ENCODE peak calls at places on chromosomes 4 and X, in ten cellular contexts. F, R, Z, N, L, C, K, M, J and O are unnamed samples.

GRCh38 chr4:37826282-37827029 is at the start of gene PGM2:
- DNase-seq in F (peak), R (peak), Z (peak), N (peak), L (peak), C (peak), K (peak), M (peak), J (peak), O (peak)

GRCh38 chrX:38275615-38276014 is 51.7 kb downstream of the RPGR start:
- DNase-seq in F (no peak), R (no peak), Z (no peak), N (no peak), L (peak), C (no peak), K (no peak), M (no peak), J (no peak), O (no peak)

GRCh38 chr4:80362578-80363181 is 27.1 kb downstream of the CFAP299 start:
- DNase-seq in F (no peak), R (peak), Z (no peak), N (peak), L (peak), C (no peak), K (peak), M (no peak), J (peak), O (peak)

GRCh38 chr4:102760645-102761477 is at the start of gene MANBA:
- DNase-seq in F (peak), R (peak), Z (peak), N (peak), L (peak), C (peak), K (peak), M (peak), J (peak), O (peak)

GRCh38 chr4:18042754-18043153 is 21.2 kb upstream of the LCORL start:
- DNase-seq in F (no peak), R (no peak), Z (no peak), N (peak), L (no peak), C (no peak), K (peak), M (no peak), J (no peak), O (no peak)

GRCh38 chr4:89753601-89754066 is 83.3 kb downstream of the SNCA start:
- DNase-seq in F (peak), R (no peak), Z (no peak), N (no peak), L (peak), C (no peak), K (no peak), M (no peak), J (no peak), O (no peak)

GRCh38 chrX:136094962-136095361 is 52.4 kb upstream of the FHL1 start:
- DNase-seq in F (no peak), R (no peak), Z (no peak), N (no peak), L (no peak), C (no peak), K (no peak), M (no peak), J (no peak), O (no peak)

GRCh38 chrX:16807976-16808542 is 21.8 kb downstream of the TXLNG start:
- DNase-seq in F (no peak), R (no peak), Z (no peak), N (no peak), L (peak), C (no peak), K (no peak), M (no peak), J (no peak), O (no peak)

GRCh38 chr4:176443646-176444409 is 124.1 kb downstream of the SPCS3 start:
- DNase-seq in F (no peak), R (no peak), Z (no peak), N (no peak), L (peak), C (no peak), K (no peak), M (no peak), J (no peak), O (no peak)

GRCh38 chrX:63275127-63275526 is 76.0 kb downstream of the SPIN4 start:
- DNase-seq in F (no peak), R (no peak), Z (no peak), N (peak), L (peak), C (no peak), K (peak), M (no peak), J (no peak), O (no peak)

GRCh38 chrX:13473666-13474516 is 95.5 kb upstream of the EGFL6 start:
- DNase-seq in F (no peak), R (no peak), Z (no peak), N (peak), L (no peak), C (no peak), K (no peak), M (no peak), J (peak), O (peak)

GRCh38 chr4:89468632-89469031 is 161.0 kb upstream of the GPRIN3 start:
- DNase-seq in F (no peak), R (no peak), Z (no peak), N (no peak), L (no peak), C (no peak), K (no peak), M (no peak), J (no peak), O (no peak)

GRCh38 chr4:154120277-154120676 is 331.4 kb upstream of the SFRP2 start:
- DNase-seq in F (no peak), R (no peak), Z (no peak), N (no peak), L (no peak), C (no peak), K (no peak), M (no peak), J (no peak), O (no peak)

GRCh38 chr4:128351502-128351901 is 63.9 kb upstream of the PGRMC2 start:
- DNase-seq in F (no peak), R (no peak), Z (no peak), N (no peak), L (no peak), C (no peak), K (no peak), M (no peak), J (no peak), O (no peak)

GRCh38 chr4:157818946-157819692 is 353.7 kb downstream of the GASK1B start:
- DNase-seq in F (no peak), R (no peak), Z (no peak), N (no peak), L (no peak), C (no peak), K (no peak), M (no peak), J (no peak), O (no peak)

GRCh38 chrX:13418126-13419091 is 98.6 kb upstream of the ATXN3L start:
- DNase-seq in F (no peak), R (no peak), Z (no peak), N (no peak), L (peak), C (peak), K (no peak), M (no peak), J (no peak), O (no peak)

GRCh38 chrX:29229802-29230201 is 642.6 kb downstream of the IL1RAPL1 start:
- DNase-seq in F (no peak), R (no peak), Z (no peak), N (no peak), L (no peak), C (no peak), K (no peak), M (no peak), J (no peak), O (no peak)

GRCh38 chr4:11732155-11732554 is 303.5 kb upstream of the HS3ST1 start:
- DNase-seq in F (no peak), R (no peak), Z (no peak), N (no peak), L (no peak), C (no peak), K (no peak), M (no peak), J (no peak), O (no peak)

GRCh38 chrX:46686003-46686645 is 72.8 kb downstream of the SLC9A7 start:
- DNase-seq in F (peak), R (peak), Z (no peak), N (peak), L (peak), C (peak), K (peak), M (no peak), J (peak), O (peak)

GRCh38 chrX:31038585-31039326 is 33.1 kb downstream of the FTHL17 start:
- DNase-seq in F (peak), R (peak), Z (peak), N (peak), L (peak), C (no peak), K (peak), M (no peak), J (no peak), O (no peak)

GRCh38 chr4:153904011-153904410 is 115.1 kb upstream of the SFRP2 start:
- DNase-seq in F (no peak), R (no peak), Z (no peak), N (no peak), L (no peak), C (no peak), K (no peak), M (no peak), J (no peak), O (no peak)

GRCh38 chr4:121711263-121712000 is 14.7 kb upstream of the ANXA5 start:
- DNase-seq in F (peak), R (peak), Z (peak), N (no peak), L (peak), C (peak), K (peak), M (peak), J (no peak), O (no peak)

GRCh38 chr4:152115794-152116193 is 355.0 kb upstream of the GATB start:
- DNase-seq in F (no peak), R (no peak), Z (no peak), N (peak), L (no peak), C (no peak), K (no peak), M (no peak), J (peak), O (peak)

DNA sequence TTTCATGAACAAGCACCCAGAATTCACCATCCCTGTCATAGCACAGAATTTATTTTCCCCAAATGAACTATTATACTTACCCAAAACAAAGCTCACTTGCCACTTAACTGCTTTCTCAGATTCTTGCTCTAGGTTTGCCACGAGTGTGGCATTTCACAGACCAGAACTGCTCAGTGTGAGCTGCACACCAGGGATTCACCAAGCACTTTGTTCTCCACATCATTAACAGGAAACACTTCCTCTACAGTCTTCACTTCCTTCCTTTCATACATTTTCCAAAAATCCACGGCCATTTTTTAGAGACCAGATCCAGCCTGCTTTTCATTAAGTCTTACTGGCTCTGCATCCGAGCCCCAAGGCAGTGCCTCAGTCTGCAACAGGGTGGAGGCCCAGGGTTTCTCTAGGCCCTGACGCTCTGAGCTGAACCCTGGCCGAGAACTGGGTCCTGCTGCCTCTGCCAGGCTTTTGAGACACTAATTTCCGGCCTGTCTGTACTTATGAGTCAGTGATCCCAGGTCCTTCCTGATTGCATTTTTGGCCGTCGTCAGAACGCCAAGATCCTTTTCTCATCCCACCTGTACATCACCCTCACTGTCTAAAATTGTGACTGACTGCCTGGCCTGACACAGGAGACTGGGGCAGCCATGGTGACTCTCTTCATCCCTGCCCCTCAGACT is 67.6 kb upstream of the MTNR1A start:
- DNase-seq in F (no peak), R (no peak), Z (no peak), N (no peak), L (no peak), C (peak), K (no peak), M (no peak), J (no peak), O (no peak)
- H3K27ac ChIP-seq in F (no peak), R (peak), Z (no peak), N (no peak), L (no peak), C (peak), K (peak), M (no peak), J (no peak), O (no peak)

GRCh38 chr4:105265689-105266088 is 119.0 kb downstream of the TET2 start:
- DNase-seq in F (no peak), R (no peak), Z (no peak), N (no peak), L (no peak), C (no peak), K (no peak), M (no peak), J (no peak), O (no peak)
- H3K27ac ChIP-seq in F (no peak), R (no peak), Z (no peak), N (no peak), L (no peak), C (no peak), K (no peak), M (no peak), J (no peak), O (no peak)

GRCh38 chr4:120709986-120710385 is 212.5 kb downstream of the PRDM5 start:
- DNase-seq in F (no peak), R (no peak), Z (no peak), N (no peak), L (no peak), C (no peak), K (no peak), M (no peak), J (no peak), O (no peak)
- H3K27ac ChIP-seq in F (no peak), R (no peak), Z (no peak), N (no peak), L (no peak), C (no peak), K (no peak), M (no peak), J (no peak), O (no peak)

GRCh38 chr4:108695062-108695461 is 44.7 kb downstream of the OSTC start:
- DNase-seq in F (no peak), R (no peak), Z (no peak), N (no peak), L (no peak), C (no peak), K (no peak), M (no peak), J (no peak), O (no peak)

GRCh38 chr4:108694423-108694822 is 44.0 kb downstream of the OSTC start:
- DNase-seq in F (no peak), R (no peak), Z (no peak), N (no peak), L (no peak), C (no peak), K (no peak), M (no peak), J (no peak), O (no peak)

GRCh38 chr4:108693211-108693610 is 42.8 kb downstream of the OSTC start:
- DNase-seq in F (no peak), R (no peak), Z (no peak), N (no peak), L (no peak), C (no peak), K (no peak), M (no peak), J (no peak), O (no peak)

GRCh38 chr4:108696160-108696559 is 45.8 kb downstream of the OSTC start:
- DNase-seq in F (no peak), R (no peak), Z (no peak), N (no peak), L (no peak), C (no peak), K (no peak), M (no peak), J (no peak), O (no peak)

GRCh38 chr4:108693819-108694218 is 43.4 kb downstream of the OSTC start:
- DNase-seq in F (no peak), R (no peak), Z (no peak), N (no peak), L (no peak), C (no peak), K (no peak), M (no peak), J (no peak), O (no peak)
- H3K27ac ChIP-seq in F (no peak), R (no peak), Z (no peak), N (no peak), L (no peak), C (no peak), K (no peak), M (no peak), J (no peak), O (no peak)

DNA sequence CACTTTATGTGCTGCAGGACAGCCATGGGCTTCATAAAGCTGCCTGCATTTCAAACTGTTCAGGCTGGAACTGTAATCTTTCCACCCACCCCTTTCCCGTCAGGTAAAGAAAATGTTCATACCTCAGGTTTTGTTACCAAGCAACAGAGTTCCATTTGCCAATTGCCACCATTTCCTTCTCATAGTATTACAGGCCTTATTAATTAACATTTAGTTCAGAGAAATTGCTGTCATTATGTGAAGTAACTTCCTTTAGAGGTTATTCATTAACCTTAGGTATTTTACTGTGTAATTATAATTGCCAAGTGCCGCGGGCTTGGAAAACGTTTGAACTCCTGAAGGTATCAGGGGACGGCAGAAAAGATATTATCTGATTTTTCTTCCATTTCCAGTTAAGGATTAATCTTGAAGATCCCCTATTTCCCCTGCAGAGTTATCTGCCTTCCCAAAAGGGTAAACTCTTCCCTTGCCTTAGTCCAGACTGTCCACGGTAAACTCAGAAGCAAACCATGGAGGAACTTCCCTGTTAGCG is 149.6 kb downstream of the SPRY1 start:
- DNase-seq in F (peak), R (no peak), Z (no peak), N (no peak), L (no peak), C (no peak), K (no peak), M (no peak), J (no peak), O (no peak)
- H3K27ac ChIP-seq in F (peak), R (no peak), Z (no peak), N (no peak), L (peak), C (no peak), K (peak), M (peak), J (no peak), O (no peak)